ENCODE peak calls at places on chromosome 20, in ten cellular contexts. S, P, D, Y, E, G, B, K, C and Q are unnamed samples.

GRCh38 chr20:29873946-29874345 is 1383.5 kb upstream of the DEFB115 start:
- DNase-seq in Y (peak; percentile 55), K (peak; percentile 83), S (peak; percentile 24), C (no peak), D (no peak), P (no peak), E (peak; percentile 19), B (no peak), G (no peak), Q (peak; percentile 70)

GRCh38 chr20:4817230-4817671 is 95.5 kb downstream of the PRND start:
- DNase-seq in E (peak; percentile 7), Y (no peak), C (no peak), D (no peak), B (no peak), P (no peak), K (no peak), S (no peak), G (no peak), Q (no peak)

GRCh38 chr20:60046860-60047259 is 88.6 kb downstream of the CDH26 start:
- DNase-seq in G (no peak), Y (no peak), B (no peak), P (no peak), K (no peak), S (no peak), C (no peak), D (no peak), E (no peak), Q (no peak)

GRCh38 chr20:49572857-49573256 is 4.9 kb upstream of the PTGIS start:
- DNase-seq in E (no peak), Y (no peak), S (no peak), D (no peak), C (no peak), K (no peak), P (no peak), B (no peak), G (no peak), Q (peak; percentile 68)

GRCh38 chr20:38855356-38855755 is 49.9 kb downstream of the PPP1R16B start:
- DNase-seq in E (peak; percentile 54), S (no peak), Y (no peak), P (no peak), G (no peak), C (no peak), K (no peak), B (no peak), D (no peak), Q (no peak)

GRCh38 chr20:32535953-32536823 is 48.9 kb downstream of the NOL4L start:
- DNase-seq in S (peak; percentile 83), K (peak; percentile 51), B (peak; percentile 72), P (peak; percentile 7), G (no peak), Y (peak; percentile 85), E (no peak), C (peak; percentile 42), D (peak; percentile 49), Q (peak; percentile 97)

GRCh38 chr20:26169506-26169905 is 472.9 kb upstream of the ZNF337 start:
- DNase-seq in G (no peak), K (peak; percentile 11), E (peak; percentile 73), S (no peak), P (no peak), Y (no peak), B (no peak), D (no peak), C (no peak), Q (no peak)

GRCh38 chr20:53834044-53834442 is 236.4 kb downstream of the BCAS1 start:
- DNase-seq in E (no peak), Y (peak; percentile 69), G (no peak), P (no peak), D (no peak), S (no peak), K (no peak), C (no peak), B (no peak), Q (no peak)

GRCh38 chr20:62776692-62777527 is 19.4 kb upstream of the MRGBP start:
- DNase-seq in P (peak; percentile 75), Y (peak; percentile 86), K (peak; percentile 72), C (peak; percentile 39), B (peak; percentile 20), S (no peak), G (no peak), E (no peak), D (no peak), Q (peak; percentile 67)

GRCh38 chr20:53319716-53320115 is 273.9 kb downstream of the ZNF217 start:
- DNase-seq in S (no peak), E (no peak), D (no peak), G (no peak), Y (no peak), C (no peak), P (no peak), B (no peak), K (no peak), Q (no peak)

GRCh38 chr20:40855269-40855668 is 166.2 kb upstream of the MAFB start:
- DNase-seq in G (no peak), P (no peak), Y (no peak), E (no peak), D (no peak), S (no peak), B (no peak), C (no peak), K (no peak), Q (no peak)

GRCh38 chr20:44402391-44403193 is 47.1 kb downstream of the HNF4A start:
- DNase-seq in K (no peak), B (no peak), P (no peak), G (no peak), Y (no peak), E (no peak), D (no peak), C (no peak), S (no peak), Q (no peak)

GRCh38 chr20:10300582-10301108 is 82.0 kb downstream of the SNAP25 start:
- DNase-seq in S (no peak), C (no peak), D (no peak), E (no peak), G (no peak), Y (no peak), K (no peak), P (no peak), B (no peak), Q (peak; percentile 7)

GRCh38 chr20:59207742-59208357 is 44.2 kb downstream of the ZNF831 start:
- DNase-seq in D (peak; percentile 44), C (peak; percentile 63), B (peak; percentile 77), S (peak; percentile 85), E (peak; percentile 10), K (peak; percentile 57), G (no peak), P (peak; percentile 16), Y (peak; percentile 86), Q (peak; percentile 95)

GRCh38 chr20:44756956-44757355 is 11.3 kb downstream of the KCNK15 start:
- DNase-seq in Y (no peak), G (no peak), B (no peak), D (no peak), S (no peak), E (no peak), K (no peak), P (no peak), C (no peak), Q (no peak)

GRCh38 chr20:52619101-52619500 is 353.1 kb upstream of the TSHZ2 start:
- DNase-seq in E (no peak), C (no peak), K (no peak), S (no peak), D (no peak), B (no peak), G (no peak), Y (no peak), P (no peak), Q (no peak)

GRCh38 chr20:36017034-36017951 is 48.9 kb downstream of the CNBD2 start:
- DNase-seq in B (no peak), D (no peak), Y (no peak), G (peak; percentile 27), E (peak; percentile 59), K (peak; percentile 43), P (no peak), S (no peak), C (no peak), Q (peak; percentile 48)

GRCh38 chr20:49982346-49983122 is at the start of gene SNAI1:
- DNase-seq in Y (peak; percentile 96), G (peak; percentile 73), K (peak; percentile 87), C (peak; percentile 77), B (peak; percentile 80), E (peak; percentile 71), P (peak; percentile 66), D (peak; percentile 65), S (peak; percentile 89), Q (peak; percentile 91)

GRCh38 chr20:51195990-51196389 is 173.1 kb upstream of the KCNG1 start:
- DNase-seq in C (no peak), S (no peak), D (no peak), K (no peak), P (no peak), Y (no peak), E (no peak), G (no peak), B (no peak), Q (no peak)

GRCh38 chr20:47765715-47766594 is 19.3 kb downstream of the SULF2 start:
- DNase-seq in S (peak; percentile 74), K (peak; percentile 71), G (no peak), E (no peak), C (no peak), Y (no peak), D (no peak), B (no peak), P (no peak), Q (peak; percentile 73)

GRCh38 chr20:33499347-33499746 is 9.5 kb downstream of the CBFA2T2 start:
- DNase-seq in D (no peak), S (no peak), B (no peak), G (no peak), Y (no peak), E (no peak), C (no peak), K (no peak), P (no peak), Q (no peak)

GRCh38 chr20:39021748-39022147 is 59.6 kb downstream of the DHX35 start:
- DNase-seq in P (no peak), D (no peak), Y (no peak), G (no peak), E (no peak), C (no peak), S (no peak), B (no peak), K (no peak), Q (no peak)

GRCh38 chr20:53608456-53609413 is 15.1 kb upstream of the ZNF217 start:
- DNase-seq in K (no peak), E (no peak), D (no peak), Y (no peak), C (no peak), P (no peak), B (no peak), S (peak; percentile 82), G (no peak), Q (peak; percentile 45)

GRCh38 chr20:35305682-35306556 is 13.7 kb upstream of the FAM83C start:
- DNase-seq in K (peak; percentile 100), S (peak; percentile 72), P (peak; percentile 97), G (peak; percentile 99), Y (no peak), C (no peak), E (peak; percentile 99), D (no peak), B (no peak), Q (no peak)

GRCh38 chr20:33423141-33423834 is 20.3 kb downstream of the SNTA1 start:
- DNase-seq in B (no peak), C (no peak), D (no peak), P (no peak), K (peak; percentile 61), E (peak; percentile 70), G (no peak), S (no peak), Y (no peak), Q (no peak)

GRCh38 chr20:1469925-1470571 is 3.4 kb upstream of the NSFL1C start:
- DNase-seq in B (no peak), K (peak; percentile 99), D (peak; percentile 6), E (peak; percentile 100), P (peak; percentile 79), Y (peak; percentile 51), S (peak; percentile 94), G (peak; percentile 98), C (no peak), Q (peak; percentile 89)

GRCh38 chr20:53808733-53809132 is 215.1 kb upstream of the ZNF217 start:
- DNase-seq in E (no peak), G (no peak), B (no peak), Y (no peak), C (no peak), P (no peak), D (no peak), S (no peak), K (no peak), Q (no peak)

GRCh38 chr20:23129256-23129655 is 43.1 kb upstream of the CD93 start:
- DNase-seq in E (no peak), D (no peak), K (no peak), C (no peak), Y (no peak), B (no peak), G (no peak), P (no peak), S (no peak), Q (no peak)